ENCODE peak calls at places on chromosome 2, in seven cellular contexts. K is NAMALWA, X is pons, U is IMR-90, D is C1 segment of cervical spinal cord, I is HTR-8/SVneo, Z is NCI-H1417. O is an unnamed sample.

GRCh38 chr2:25252291-25253152 is 84.1 kb upstream of the POMC start:
- DNase-seq in X (no peak), D (peak; percentile 43), I (peak; percentile 67), K (peak; percentile 44), U (peak; percentile 14), Z (peak; percentile 91), O (no peak)

GRCh38 chr2:238855299-238855698 is 7.4 kb downstream of the TWIST2 start:
- DNase-seq in Z (no peak), K (no peak), I (no peak), X (no peak), D (no peak), U (no peak), O (no peak)

GRCh38 chr2:124347209-124347608 is 322.1 kb downstream of the CNTNAP5 start:
- DNase-seq in K (no peak), D (no peak), X (no peak), I (no peak), U (no peak), Z (peak; percentile 73), O (no peak)

GRCh38 chr2:9554841-9555337 is 741 bp downstream of the ADAM17 start:
- DNase-seq in X (peak; percentile 56), U (peak; percentile 88), D (peak; percentile 58), Z (peak; percentile 26), I (no peak), K (peak; percentile 77), O (no peak)

GRCh38 chr2:11680181-11680900 is 10.3 kb upstream of the NTSR2 start:
- DNase-seq in I (no peak), Z (peak; percentile 55), X (no peak), U (peak; percentile 61), D (no peak), K (no peak), O (no peak)

GRCh38 chr2:180979086-180979934 is 1.1 kb upstream of the UBE2E3 start:
- DNase-seq in K (peak; percentile 13), Z (no peak), U (peak; percentile 76), D (no peak), X (peak; percentile 48), I (peak; percentile 49), O (peak; percentile 4)

GRCh38 chr2:6531304-6531703 is 334.4 kb downstream of the CMPK2 start:
- DNase-seq in X (no peak), K (no peak), I (no peak), D (no peak), U (no peak), Z (no peak), O (no peak)

GRCh38 chr2:145028055-145028630 is 508.2 kb upstream of the ZEB2 start:
- DNase-seq in I (no peak), D (no peak), U (no peak), Z (peak; percentile 12), X (no peak), K (no peak), O (no peak)

GRCh38 chr2:55048925-55049793 is 1.1 kb downstream of the RTN4 start:
- DNase-seq in K (peak; percentile 90), Z (peak; percentile 70), X (peak; percentile 95), I (peak; percentile 72), U (peak; percentile 69), D (peak; percentile 77), O (peak; percentile 79)

GRCh38 chr2:176461686-176462376 is 192.6 kb downstream of the MTX2 start:
- DNase-seq in U (no peak), X (no peak), D (no peak), Z (no peak), I (no peak), K (no peak), O (no peak)

GRCh38 chr2:147865560-147865959 is 20.7 kb downstream of the ACVR2A start:
- DNase-seq in U (no peak), Z (no peak), I (no peak), X (no peak), K (no peak), D (no peak), O (no peak)

GRCh38 chr2:232432598-232433184 is 23.3 kb upstream of the ALPI start:
- DNase-seq in U (no peak), D (no peak), X (no peak), Z (no peak), K (peak; percentile 27), I (no peak), O (no peak)

GRCh38 chr2:228648541-228648940 is 467.1 kb upstream of the SPHKAP start:
- DNase-seq in U (no peak), I (no peak), X (no peak), Z (no peak), K (no peak), D (no peak), O (no peak)

GRCh38 chr2:215598376-215598975 is 162.6 kb upstream of the FN1 start:
- DNase-seq in U (peak; percentile 94), D (no peak), X (no peak), I (no peak), Z (no peak), K (no peak), O (no peak)

GRCh38 chr2:88549616-88550292 is 77.5 kb downstream of the EIF2AK3 start:
- DNase-seq in U (no peak), D (no peak), K (no peak), Z (no peak), I (no peak), X (no peak), O (no peak)

O was measured in caudate nucleus.